ENCODE peak calls at places on chromosome 13, in six cellular contexts. One of them, this sample, is unnamed.

GRCh38 chr13:109271991-109272454 is 514.4 kb downstream of the IRS2 start:
- DNase-seq in lower leg skin: no peak
- DNase-seq in CD8-positive, alpha-beta memory T cell: no peak
- DNase-seq in stimulated activated CD8-positive, alpha-beta memory T cell treated with anti-CD3 and anti-CD28 coated beads, Interleukin-4, amount 100 ng/mL, for 1 hour: no peak
- DNase-seq in T-helper 9 cell: no peak
- DNase-seq in GM12892: no peak
- DNase-seq in this sample: no peak

GRCh38 chr13:113550453-113550852 is 34.1 kb upstream of the TFDP1 start:
- DNase-seq in lower leg skin: no peak
- DNase-seq in CD8-positive, alpha-beta memory T cell: no peak
- DNase-seq in stimulated activated CD8-positive, alpha-beta memory T cell treated with anti-CD3 and anti-CD28 coated beads, Interleukin-4, amount 100 ng/mL, for 1 hour: no peak
- DNase-seq in T-helper 9 cell: no peak
- DNase-seq in GM12892: no peak
- DNase-seq in this sample: no peak

GRCh38 chr13:27921421-27921960 is 1.7 kb downstream of the PDX1 start:
- DNase-seq in lower leg skin: no peak
- DNase-seq in CD8-positive, alpha-beta memory T cell: no peak
- DNase-seq in stimulated activated CD8-positive, alpha-beta memory T cell treated with anti-CD3 and anti-CD28 coated beads, Interleukin-4, amount 100 ng/mL, for 1 hour: no peak
- DNase-seq in T-helper 9 cell: no peak
- DNase-seq in GM12892: peak
- DNase-seq in this sample: no peak

GRCh38 chr13:113337556-113337955 is 26.4 kb downstream of the GRTP1 start:
- DNase-seq in lower leg skin: no peak
- DNase-seq in CD8-positive, alpha-beta memory T cell: no peak
- DNase-seq in stimulated activated CD8-positive, alpha-beta memory T cell treated with anti-CD3 and anti-CD28 coated beads, Interleukin-4, amount 100 ng/mL, for 1 hour: no peak
- DNase-seq in T-helper 9 cell: no peak
- DNase-seq in GM12892: no peak
- DNase-seq in this sample: no peak

GRCh38 chr13:62910541-62910940 is 1494.9 kb upstream of the PCDH20 start:
- DNase-seq in lower leg skin: no peak
- DNase-seq in CD8-positive, alpha-beta memory T cell: no peak
- DNase-seq in stimulated activated CD8-positive, alpha-beta memory T cell treated with anti-CD3 and anti-CD28 coated beads, Interleukin-4, amount 100 ng/mL, for 1 hour: no peak
- DNase-seq in T-helper 9 cell: no peak
- DNase-seq in GM12892: no peak
- DNase-seq in this sample: no peak

GRCh38 chr13:111337206-111337605 is 16.8 kb downstream of the TEX29 start:
- DNase-seq in lower leg skin: no peak
- DNase-seq in CD8-positive, alpha-beta memory T cell: no peak
- DNase-seq in stimulated activated CD8-positive, alpha-beta memory T cell treated with anti-CD3 and anti-CD28 coated beads, Interleukin-4, amount 100 ng/mL, for 1 hour: no peak
- DNase-seq in T-helper 9 cell: no peak
- DNase-seq in GM12892: no peak
- DNase-seq in this sample: no peak

GRCh38 chr13:49690990-49691886 is at the start of gene EBPL:
- DNase-seq in lower leg skin: peak
- DNase-seq in CD8-positive, alpha-beta memory T cell: peak
- DNase-seq in stimulated activated CD8-positive, alpha-beta memory T cell treated with anti-CD3 and anti-CD28 coated beads, Interleukin-4, amount 100 ng/mL, for 1 hour: peak
- DNase-seq in T-helper 9 cell: peak
- DNase-seq in GM12892: peak
- DNase-seq in this sample: peak

GRCh38 chr13:42071667-42072419 is 23.4 kb downstream of the DGKH start:
- DNase-seq in lower leg skin: no peak
- DNase-seq in CD8-positive, alpha-beta memory T cell: no peak
- DNase-seq in stimulated activated CD8-positive, alpha-beta memory T cell treated with anti-CD3 and anti-CD28 coated beads, Interleukin-4, amount 100 ng/mL, for 1 hour: no peak
- DNase-seq in T-helper 9 cell: no peak
- DNase-seq in GM12892: no peak
- DNase-seq in this sample: no peak

GRCh38 chr13:94444826-94445225 is 34.7 kb downstream of the DCT start:
- DNase-seq in lower leg skin: no peak
- DNase-seq in CD8-positive, alpha-beta memory T cell: no peak
- DNase-seq in stimulated activated CD8-positive, alpha-beta memory T cell treated with anti-CD3 and anti-CD28 coated beads, Interleukin-4, amount 100 ng/mL, for 1 hour: no peak
- DNase-seq in T-helper 9 cell: no peak
- DNase-seq in GM12892: no peak
- DNase-seq in this sample: no peak

This sample was measured in left colon.